ENCODE peak calls at places on chromosome 4, in six cellular contexts. One of them, this sample, is unnamed.

GRCh38 chr4:182809417-182810102 is 107.6 kb downstream of the DCTD start:
- DNase-seq in kidney: no peak
- DNase-seq in GM13977: peak; percentile 32
- DNase-seq in AG04450: no peak
- DNase-seq in nephron progenitor cell: no peak
- DNase-seq in brain microvascular endothelial cell: peak; percentile 6
- DNase-seq in this sample: peak; percentile 24

GRCh38 chr4:77538574-77539157 is 67.0 kb upstream of the CXCL13 start:
- DNase-seq in kidney: no peak
- DNase-seq in brain microvascular endothelial cell: peak; percentile 4
- DNase-seq in GM13977: no peak
- DNase-seq in nephron progenitor cell: no peak
- DNase-seq in AG04450: no peak
- DNase-seq in this sample: peak; percentile 5

GRCh38 chr4:113355550-113356371 is 306.3 kb downstream of the ANK2 start:
- DNase-seq in AG04450: peak; percentile 32
- DNase-seq in nephron progenitor cell: no peak
- DNase-seq in GM13977: peak; percentile 48
- DNase-seq in kidney: peak; percentile 55
- DNase-seq in brain microvascular endothelial cell: peak; percentile 94
- DNase-seq in this sample: peak; percentile 90

GRCh38 chr4:125388653-125389052 is 73.9 kb downstream of the FAT4 start:
- DNase-seq in GM13977: no peak
- DNase-seq in brain microvascular endothelial cell: peak; percentile 87
- DNase-seq in nephron progenitor cell: no peak
- DNase-seq in kidney: no peak
- DNase-seq in AG04450: peak; percentile 23
- DNase-seq in this sample: no peak

GRCh38 chr4:1055721-1056590 is 44.5 kb downstream of the FGFRL1 start:
- DNase-seq in AG04450: no peak
- DNase-seq in nephron progenitor cell: no peak
- DNase-seq in GM13977: peak; percentile 56
- DNase-seq in brain microvascular endothelial cell: no peak
- DNase-seq in kidney: peak; percentile 85
- DNase-seq in this sample: peak; percentile 91

GRCh38 chr4:165095291-165095690 is 17.4 kb downstream of the TMEM192 start:
- DNase-seq in kidney: no peak
- DNase-seq in nephron progenitor cell: no peak
- DNase-seq in GM13977: no peak
- DNase-seq in AG04450: no peak
- DNase-seq in brain microvascular endothelial cell: no peak
- DNase-seq in this sample: no peak

GRCh38 chr4:88752754-88753153 is 55.1 kb upstream of the NAP1L5 start:
- DNase-seq in kidney: no peak
- DNase-seq in GM13977: no peak
- DNase-seq in nephron progenitor cell: no peak
- DNase-seq in brain microvascular endothelial cell: no peak
- DNase-seq in AG04450: no peak
- DNase-seq in this sample: no peak

GRCh38 chr4:132001542-132001941 is 1147.6 kb upstream of the PCDH10 start:
- DNase-seq in nephron progenitor cell: no peak
- DNase-seq in GM13977: no peak
- DNase-seq in brain microvascular endothelial cell: peak; percentile 18
- DNase-seq in AG04450: peak; percentile 18
- DNase-seq in kidney: no peak
- DNase-seq in this sample: no peak

GRCh38 chr4:153205028-153205648 is 895 bp downstream of the TRIM2 start:
- DNase-seq in kidney: peak; percentile 91
- DNase-seq in GM13977: no peak
- DNase-seq in AG04450: no peak
- DNase-seq in nephron progenitor cell: peak; percentile 40
- DNase-seq in brain microvascular endothelial cell: no peak
- DNase-seq in this sample: peak; percentile 46

GRCh38 chr4:145177906-145178538 is 2.4 kb downstream of the OTUD4 start:
- DNase-seq in nephron progenitor cell: no peak
- DNase-seq in GM13977: no peak
- DNase-seq in kidney: no peak
- DNase-seq in AG04450: no peak
- DNase-seq in brain microvascular endothelial cell: no peak
- DNase-seq in this sample: peak; percentile 28

GRCh38 chr4:147822128-147822527 is 90.2 kb downstream of the ARHGAP10 start:
- DNase-seq in GM13977: no peak
- DNase-seq in kidney: no peak
- DNase-seq in brain microvascular endothelial cell: no peak
- DNase-seq in nephron progenitor cell: no peak
- DNase-seq in AG04450: no peak
- DNase-seq in this sample: no peak

GRCh38 chr4:94389595-94390290 is 47.1 kb upstream of the HPGDS start:
- DNase-seq in kidney: no peak
- DNase-seq in brain microvascular endothelial cell: no peak
- DNase-seq in nephron progenitor cell: no peak
- DNase-seq in AG04450: no peak
- DNase-seq in GM13977: no peak
- DNase-seq in this sample: no peak

GRCh38 chr4:186700746-186701145 is 22.9 kb downstream of the FAT1 start:
- DNase-seq in nephron progenitor cell: peak; percentile 15
- DNase-seq in AG04450: no peak
- DNase-seq in GM13977: no peak
- DNase-seq in brain microvascular endothelial cell: peak; percentile 41
- DNase-seq in kidney: no peak
- DNase-seq in this sample: no peak

GRCh38 chr4:45437381-45437780 is 686.5 kb downstream of the GABRG1 start:
- DNase-seq in kidney: no peak
- DNase-seq in AG04450: no peak
- DNase-seq in GM13977: no peak
- DNase-seq in brain microvascular endothelial cell: no peak
- DNase-seq in nephron progenitor cell: no peak
- DNase-seq in this sample: no peak

GRCh38 chr4:54976682-54977081 is 148.7 kb downstream of the KDR start:
- DNase-seq in kidney: no peak
- DNase-seq in AG04450: no peak
- DNase-seq in GM13977: no peak
- DNase-seq in nephron progenitor cell: no peak
- DNase-seq in brain microvascular endothelial cell: no peak
- DNase-seq in this sample: no peak

GRCh38 chr4:100742045-100742444 is 224.2 kb upstream of the EMCN start:
- DNase-seq in AG04450: no peak
- DNase-seq in GM13977: peak; percentile 5
- DNase-seq in kidney: no peak
- DNase-seq in nephron progenitor cell: no peak
- DNase-seq in brain microvascular endothelial cell: peak; percentile 40
- DNase-seq in this sample: no peak

GRCh38 chr4:5782829-5783476 is 72.0 kb downstream of the EVC start:
- DNase-seq in nephron progenitor cell: no peak
- DNase-seq in kidney: peak; percentile 32
- DNase-seq in AG04450: no peak
- DNase-seq in brain microvascular endothelial cell: no peak
- DNase-seq in GM13977: no peak
- DNase-seq in this sample: no peak

GRCh38 chr4:992297-993110 is 700 bp downstream of the SLC26A1 start:
- DNase-seq in kidney: peak; percentile 94
- DNase-seq in brain microvascular endothelial cell: no peak
- DNase-seq in AG04450: no peak
- DNase-seq in nephron progenitor cell: peak; percentile 42
- DNase-seq in GM13977: no peak
- DNase-seq in this sample: no peak

GRCh38 chr4:26020896-26021295 is 106.9 kb downstream of the SMIM20 start:
- DNase-seq in GM13977: no peak
- DNase-seq in brain microvascular endothelial cell: peak; percentile 70
- DNase-seq in nephron progenitor cell: no peak
- DNase-seq in kidney: no peak
- DNase-seq in AG04450: peak; percentile 18
- DNase-seq in this sample: no peak

GRCh38 chr4:27154706-27155105 is 294.1 kb downstream of the STIM2 start:
- DNase-seq in brain microvascular endothelial cell: peak; percentile 7
- DNase-seq in GM13977: no peak
- DNase-seq in AG04450: no peak
- DNase-seq in nephron progenitor cell: no peak
- DNase-seq in kidney: no peak
- DNase-seq in this sample: no peak

GRCh38 chr4:4327652-4328121 is 37.6 kb downstream of the ZBTB49 start:
- DNase-seq in kidney: peak; percentile 77
- DNase-seq in brain microvascular endothelial cell: peak; percentile 11
- DNase-seq in GM13977: no peak
- DNase-seq in nephron progenitor cell: peak; percentile 43
- DNase-seq in AG04450: no peak
- DNase-seq in this sample: no peak
- TF ChIP-seq CTCF in kidney: no peak
- TF ChIP-seq CTCF in brain microvascular endothelial cell: peak; percentile 68
- TF ChIP-seq CTCF in GM13977: peak; percentile 26
- TF ChIP-seq CTCF in nephron progenitor cell: peak; percentile 36
- TF ChIP-seq CTCF in AG04450: peak; percentile 38
- TF ChIP-seq CTCF in this sample: no peak

GRCh38 chr4:11549525-11549924 is 120.8 kb upstream of the HS3ST1 start:
- DNase-seq in GM13977: no peak
- DNase-seq in nephron progenitor cell: no peak
- DNase-seq in brain microvascular endothelial cell: no peak
- DNase-seq in kidney: no peak
- DNase-seq in AG04450: peak; percentile 46
- DNase-seq in this sample: no peak
- TF ChIP-seq CTCF in GM13977: no peak
- TF ChIP-seq CTCF in nephron progenitor cell: no peak
- TF ChIP-seq CTCF in brain microvascular endothelial cell: no peak
- TF ChIP-seq CTCF in kidney: no peak
- TF ChIP-seq CTCF in AG04450: no peak
- TF ChIP-seq CTCF in this sample: no peak

DNA sequence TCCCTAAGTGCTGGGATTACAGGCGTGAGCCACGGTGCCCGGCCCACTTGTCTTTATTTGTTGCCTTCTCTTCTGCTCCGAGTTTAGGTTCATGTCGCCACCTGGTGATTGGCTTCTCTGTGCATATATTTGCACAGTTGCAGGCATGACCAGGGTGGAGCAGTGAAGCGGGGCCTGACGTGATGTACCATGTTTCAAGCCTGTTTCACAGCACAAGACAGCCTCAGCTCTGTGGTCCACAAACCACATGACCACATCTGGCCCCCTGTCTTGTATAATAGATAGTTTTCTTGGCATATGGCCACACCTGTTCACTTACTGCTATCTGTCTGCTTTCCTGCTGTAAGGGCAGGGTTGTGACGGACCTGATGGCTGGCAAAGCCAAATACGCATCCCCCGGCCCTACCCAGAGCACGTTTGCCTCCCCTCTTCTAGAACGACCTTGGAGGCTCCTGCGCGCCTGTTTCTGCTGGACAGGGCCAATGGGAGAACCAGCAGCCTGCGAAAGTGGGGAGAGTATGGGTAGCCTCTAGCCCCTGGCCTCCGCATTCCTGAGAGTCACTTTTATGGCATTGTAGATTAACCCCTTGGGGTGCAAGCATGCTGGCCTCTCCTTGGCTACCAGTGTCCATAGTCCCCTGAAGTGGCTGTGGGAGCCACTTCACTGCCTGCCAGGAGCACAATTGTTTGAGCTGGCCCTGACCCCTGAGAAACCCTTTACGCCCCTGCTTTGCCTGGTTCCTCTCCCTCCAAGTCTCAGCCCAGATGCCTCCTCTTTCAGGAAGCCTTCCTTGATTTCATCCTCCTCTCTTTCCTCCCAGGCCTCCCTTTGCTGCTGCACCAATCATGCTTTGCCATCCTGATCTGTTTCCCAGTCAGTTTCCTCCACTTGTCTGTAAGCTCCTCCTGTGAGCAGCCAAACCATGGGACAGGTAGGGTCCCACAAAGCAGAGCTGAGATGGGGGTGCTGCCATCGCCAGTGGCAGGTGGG is 6.0 kb upstream of the SH3TC1 start:
- DNase-seq in GM13977: peak; percentile 87
- DNase-seq in nephron progenitor cell: peak; percentile 46
- DNase-seq in brain microvascular endothelial cell: peak; percentile 50
- DNase-seq in AG04450: no peak
- DNase-seq in kidney: no peak
- DNase-seq in this sample: peak; percentile 69
- TF ChIP-seq CTCF in GM13977: peak; percentile 62
- TF ChIP-seq CTCF in nephron progenitor cell: no peak
- TF ChIP-seq CTCF in brain microvascular endothelial cell: peak; percentile 49
- TF ChIP-seq CTCF in AG04450: no peak
- TF ChIP-seq CTCF in kidney: peak; percentile 52
- TF ChIP-seq CTCF in this sample: no peak

GRCh38 chr4:73259552-73260140 is 1.0 kb upstream of the ANKRD17 start:
- DNase-seq in AG04450: no peak
- DNase-seq in GM13977: peak; percentile 17
- DNase-seq in brain microvascular endothelial cell: peak; percentile 24
- DNase-seq in kidney: no peak
- DNase-seq in nephron progenitor cell: peak; percentile 12
- DNase-seq in this sample: peak; percentile 22

GRCh38 chr4:73257995-73258667 is 467 bp downstream of the ANKRD17 start:
- DNase-seq in AG04450: no peak
- DNase-seq in GM13977: peak; percentile 62
- DNase-seq in nephron progenitor cell: no peak
- DNase-seq in kidney: no peak
- DNase-seq in brain microvascular endothelial cell: peak; percentile 2
- DNase-seq in this sample: no peak

GRCh38 chr4:73257242-73257994 is 1.2 kb downstream of the ANKRD17 start:
- DNase-seq in kidney: no peak
- DNase-seq in nephron progenitor cell: peak; percentile 47
- DNase-seq in brain microvascular endothelial cell: peak; percentile 92
- DNase-seq in GM13977: peak; percentile 62
- DNase-seq in AG04450: peak; percentile 60
- DNase-seq in this sample: peak; percentile 82

DNA sequence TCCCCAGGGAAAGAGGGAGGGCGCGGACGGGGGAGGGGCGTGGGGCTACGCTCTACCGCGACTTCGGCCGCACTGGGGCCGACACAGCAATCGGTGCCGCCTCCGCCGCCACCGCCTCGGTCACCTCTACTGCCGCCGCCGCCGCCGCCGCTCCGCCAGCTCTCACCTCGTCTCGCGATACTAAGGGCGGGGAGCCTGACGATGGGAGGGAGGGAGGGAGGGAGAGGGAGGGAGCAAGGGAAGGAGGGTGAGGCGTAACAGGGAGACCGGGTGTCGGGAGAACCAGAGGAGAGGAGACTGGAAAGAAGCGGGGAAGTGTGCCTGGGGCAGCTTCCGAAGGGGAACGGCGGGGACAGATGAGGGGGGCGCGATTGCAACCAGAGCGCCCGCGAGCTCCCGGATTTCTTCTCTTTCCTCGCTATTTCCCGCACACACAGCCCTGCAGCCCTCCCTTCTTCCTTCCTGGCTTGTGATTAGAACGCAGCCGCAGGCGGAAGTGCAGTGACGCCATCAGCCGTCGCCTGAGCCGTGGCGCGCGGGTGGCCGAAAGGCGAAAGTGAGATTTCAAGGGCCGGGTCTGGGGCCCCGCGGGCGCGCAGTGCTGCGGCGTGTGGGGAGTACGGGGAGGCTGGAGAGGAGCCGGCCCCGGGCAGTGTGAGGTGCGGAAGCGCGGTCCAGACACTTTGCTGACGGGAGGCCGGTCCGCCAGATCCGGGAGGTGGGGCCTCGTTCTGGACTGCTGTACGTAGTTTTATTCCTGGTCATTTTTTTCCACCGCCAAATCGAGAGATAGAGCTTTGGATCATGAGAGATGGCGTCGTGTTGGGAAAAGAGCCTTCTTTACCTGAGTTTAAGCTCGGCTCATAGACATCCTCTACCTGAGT is at the start of gene ANKRD17:
- DNase-seq in AG04450: peak; percentile 80
- DNase-seq in kidney: peak; percentile 97
- DNase-seq in brain microvascular endothelial cell: peak; percentile 94
- DNase-seq in GM13977: peak; percentile 89
- DNase-seq in nephron progenitor cell: peak; percentile 92
- DNase-seq in this sample: peak; percentile 95
- TF ChIP-seq CTCF in AG04450: no peak
- TF ChIP-seq CTCF in kidney: peak; percentile 26
- TF ChIP-seq CTCF in brain microvascular endothelial cell: peak; percentile 27
- TF ChIP-seq CTCF in GM13977: no peak
- TF ChIP-seq CTCF in nephron progenitor cell: no peak
- TF ChIP-seq CTCF in this sample: no peak

GRCh38 chr4:118684873-118685811 is at the start of gene METTL14:
- DNase-seq in brain microvascular endothelial cell: peak; percentile 91
- DNase-seq in AG04450: peak; percentile 59
- DNase-seq in GM13977: peak; percentile 83
- DNase-seq in kidney: peak; percentile 95
- DNase-seq in nephron progenitor cell: peak; percentile 93
- DNase-seq in this sample: peak; percentile 93
- TF ChIP-seq CTCF in brain microvascular endothelial cell: peak; percentile 13
- TF ChIP-seq CTCF in AG04450: no peak
- TF ChIP-seq CTCF in GM13977: no peak
- TF ChIP-seq CTCF in kidney: peak; percentile 9
- TF ChIP-seq CTCF in nephron progenitor cell: no peak
- TF ChIP-seq CTCF in this sample: no peak